ENCODE peak calls at places on chromosomes 4 and X, in four cellular contexts. Q is upper lobe of left lung, N is tibial nerve, Y is stomach. S is an unnamed sample. For H3K36me3, the result is how much of the 10 kb centered on the place peaks cover.

GRCh38 chrX:154431321-154431720 is 2.8 kb downstream of the ATP6AP1 start:
- DNase-seq in Q (no peak), N (no peak), Y (no peak), S (no peak)

GRCh38 chr4:125043453-125043852 is 271.3 kb upstream of the FAT4 start:
- DNase-seq in Q (no peak), N (no peak), Y (no peak), S (no peak)

GRCh38 chr4:86130160-86130933 is 229.5 kb downstream of the MAPK10 start:
- DNase-seq in Q (no peak), N (no peak), Y (no peak), S (no peak)

GRCh38 chr4:123444298-123444731 is 47.7 kb downstream of the SPRY1 start:
- DNase-seq in Q (no peak), N (no peak), Y (no peak), S (peak)

GRCh38 chr4:144402999-144403398 is 243.0 kb upstream of the HHIP start:
- DNase-seq in Q (no peak), N (no peak), Y (no peak), S (no peak)

GRCh38 chr4:173270312-173271027 is 63.7 kb downstream of the HMGB2 start:
- DNase-seq in Q (no peak), N (no peak), Y (no peak), S (no peak)

GRCh38 chr4:136634121-136634520 is 898.2 kb downstream of the PCDH18 start:
- DNase-seq in Q (no peak), N (no peak), Y (no peak), S (no peak)

GRCh38 chr4:123672987-123673386 is 276.4 kb downstream of the SPRY1 start:
- DNase-seq in Q (no peak), N (no peak), Y (no peak), S (no peak)

GRCh38 chrX:153645921-153646481 is 1.0 kb upstream of the DUSP9 start:
- DNase-seq in Q (no peak), N (no peak), Y (no peak), S (no peak)

GRCh38 chrX:8033175-8033574 is 106.0 kb upstream of the PNPLA4 start:
- DNase-seq in Q (no peak), N (no peak), Y (no peak), S (no peak)

GRCh38 chrX:125205084-125205917 is 114.4 kb upstream of the TEX13C start:
- DNase-seq in Q (peak), N (peak), Y (peak), S (no peak)

GRCh38 chrX:17564689-17565409 is 172.4 kb upstream of the SCML1 start:
- DNase-seq in Q (no peak), N (no peak), Y (no peak), S (no peak)

GRCh38 chr4:186144180-186144579 is 39.7 kb downstream of the FAM149A start:
- DNase-seq in Q (no peak), N (no peak), Y (no peak), S (peak)

GRCh38 chrX:148422531-148422930 is 77.9 kb upstream of the AFF2 start:
- DNase-seq in Q (no peak), N (no peak), Y (no peak), S (no peak)

GRCh38 chrX:64230123-64230970 is at the start of gene ASB12:
- DNase-seq in Q (peak), N (no peak), Y (no peak), S (no peak)

GRCh38 chr4:182231080-182231479 is 12.1 kb upstream of the TENM3 start:
- DNase-seq in Q (no peak), N (no peak), Y (no peak), S (no peak)

GRCh38 chr4:95124906-95125504 is 367.2 kb downstream of the BMPR1B start:
- DNase-seq in Q (no peak), N (no peak), Y (no peak), S (peak)

GRCh38 chrX:87582453-87582852 is 64.9 kb downstream of the KLHL4 start:
- DNase-seq in Q (no peak), N (no peak), Y (no peak), S (no peak)

GRCh38 chrX:24231169-24231568 is 81.6 kb downstream of the ZFX start:
- DNase-seq in Q (no peak), N (no peak), Y (no peak), S (peak)

GRCh38 chr4:2742823-2743517 is 13.2 kb downstream of the TNIP2 start:
- DNase-seq in Q (peak), N (no peak), Y (no peak), S (no peak)
- H3K27ac ChIP-seq in Q (no peak), N (no peak), Y (no peak), S (no peak)

GRCh38 chr4:168318266-168318895 is at the start of gene DDX60:
- DNase-seq in Q (peak), N (peak), Y (peak), S (peak)
- TF ChIP-seq EP300 in Q (no peak), N (peak), Y (no peak), S (no peak)

DNA sequence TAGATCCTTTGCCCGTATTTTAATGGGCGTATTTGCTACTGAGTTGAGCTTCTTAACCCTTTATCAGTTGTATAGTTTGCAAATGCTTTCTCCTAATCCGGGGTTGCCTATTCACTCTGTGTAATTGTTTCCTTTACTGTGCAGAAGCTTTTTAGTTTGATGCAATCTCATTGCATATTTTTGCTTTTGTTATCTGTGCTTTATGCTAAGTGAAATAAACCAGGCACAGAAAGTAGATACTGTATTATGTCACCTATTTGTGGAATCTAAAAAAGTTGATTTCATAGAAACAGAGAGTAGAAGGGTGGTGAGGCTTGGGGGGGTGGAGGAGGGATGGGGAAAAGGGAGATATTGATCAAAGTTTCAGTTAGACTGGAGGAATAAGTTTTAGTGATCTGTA is 17.7 kb downstream of the OGT start:
- DNase-seq in Q (no peak), N (no peak), Y (no peak), S (no peak)
- H3K36me3 ChIP-seq in Q (under half), N (under half), Y (under half), S (under half)

DNA sequence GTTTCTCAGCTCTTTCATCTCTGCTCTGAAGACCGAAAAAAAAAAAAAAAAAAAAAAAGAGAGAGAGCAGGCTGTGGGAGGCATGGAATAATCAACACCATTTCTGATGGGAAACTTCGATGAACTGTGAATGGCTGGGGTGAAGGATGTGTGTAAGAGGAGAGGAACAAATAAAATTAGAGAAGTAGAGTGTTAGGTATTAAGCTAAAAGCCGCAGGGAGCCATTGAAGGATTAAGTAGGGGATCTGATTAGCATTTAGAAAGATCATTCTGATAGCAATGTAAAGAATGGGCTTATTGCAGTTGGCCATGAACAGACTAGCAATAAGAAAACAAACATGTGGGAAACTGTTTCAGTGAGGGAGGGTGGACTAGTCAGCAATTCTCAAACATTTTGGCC is 33.6 kb upstream of the JADE1 start:
- DNase-seq in Q (no peak), N (no peak), Y (no peak), S (no peak)
- H3K27ac ChIP-seq in Q (no peak), N (no peak), Y (no peak), S (no peak)

GRCh38 chr4:112152496-112152895 is 7.2 kb downstream of the FAM241A start:
- DNase-seq in Q (no peak), N (no peak), Y (no peak), S (no peak)

GRCh38 chr4:112156112-112156511 is 10.9 kb downstream of the FAM241A start:
- DNase-seq in Q (no peak), N (no peak), Y (no peak), S (no peak)

GRCh38 chr4:112156546-112156945 is 11.3 kb downstream of the FAM241A start:
- DNase-seq in Q (no peak), N (no peak), Y (no peak), S (no peak)

GRCh38 chr4:112150920-112151319 is 5.7 kb downstream of the FAM241A start:
- DNase-seq in Q (no peak), N (no peak), Y (no peak), S (no peak)

GRCh38 chr4:112153222-112153791 is 8.1 kb downstream of the FAM241A start:
- DNase-seq in Q (no peak), N (no peak), Y (no peak), S (no peak)
- TF ChIP-seq EP300 in Q (no peak), N (no peak), Y (no peak), S (no peak)

DNA sequence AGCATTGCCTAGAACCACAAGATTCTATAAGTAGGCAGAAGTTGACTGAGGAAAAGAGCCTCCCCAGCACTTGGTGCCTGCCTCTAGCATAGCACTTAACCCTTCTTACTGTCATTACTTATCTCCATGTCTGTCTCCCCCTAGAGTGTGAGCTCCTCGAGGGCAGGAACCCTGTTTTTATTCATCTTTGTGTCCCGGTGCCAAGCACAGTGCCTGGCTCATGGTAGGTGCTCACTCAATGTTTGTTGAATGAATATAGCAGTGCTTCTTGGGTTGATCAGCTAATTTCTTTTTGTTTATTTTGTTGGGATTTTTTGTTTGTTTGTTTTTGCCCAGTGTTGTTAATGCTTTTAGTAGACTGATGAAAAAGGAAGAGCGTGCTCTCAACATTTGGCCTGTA is 30.3 kb downstream of the KLF3 start:
- DNase-seq in Q (no peak), N (no peak), Y (no peak), S (no peak)
- H3K36me3 ChIP-seq in Q (under half), N (under half), Y (under half), S (under half)

GRCh38 chr4:17778431-17778830 is 3.0 kb downstream of the FAM184B start:
- DNase-seq in Q (no peak), N (no peak), Y (no peak), S (no peak)
- H3K27ac ChIP-seq in Q (no peak), N (no peak), Y (no peak), S (no peak)

GRCh38 chrX:97328853-97329252 is 445.1 kb downstream of the RPA4 start:
- DNase-seq in Q (no peak), N (no peak), Y (no peak), S (no peak)

GRCh38 chrX:97332963-97333362 is 449.3 kb downstream of the RPA4 start:
- DNase-seq in Q (no peak), N (no peak), Y (no peak), S (no peak)

GRCh38 chrX:97330150-97330549 is 446.4 kb downstream of the RPA4 start:
- DNase-seq in Q (no peak), N (no peak), Y (no peak), S (no peak)

DNA sequence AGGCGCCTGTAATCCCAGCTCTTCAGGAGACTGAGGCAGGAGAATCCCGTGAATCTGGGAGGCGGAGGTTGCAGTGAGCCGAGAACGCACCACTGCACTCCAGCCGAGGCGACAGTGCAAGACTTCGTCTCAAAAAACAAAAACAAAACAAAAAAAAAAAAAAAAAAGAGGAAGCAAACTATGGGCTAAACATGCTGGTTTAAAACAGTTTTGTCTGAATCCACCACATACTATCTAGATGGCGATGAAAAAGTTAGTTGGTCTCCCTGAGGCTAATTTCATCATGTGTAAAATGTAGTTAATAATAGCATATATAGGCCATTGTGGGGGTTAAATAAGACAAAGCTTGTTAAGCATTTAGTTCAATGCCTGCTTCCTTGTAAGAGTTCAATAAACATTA is 451.1 kb downstream of the RPA4 start:
- DNase-seq in Q (no peak), N (no peak), Y (no peak), S (no peak)
- TF ChIP-seq EP300 in Q (no peak), N (no peak), Y (no peak), S (no peak)

DNA sequence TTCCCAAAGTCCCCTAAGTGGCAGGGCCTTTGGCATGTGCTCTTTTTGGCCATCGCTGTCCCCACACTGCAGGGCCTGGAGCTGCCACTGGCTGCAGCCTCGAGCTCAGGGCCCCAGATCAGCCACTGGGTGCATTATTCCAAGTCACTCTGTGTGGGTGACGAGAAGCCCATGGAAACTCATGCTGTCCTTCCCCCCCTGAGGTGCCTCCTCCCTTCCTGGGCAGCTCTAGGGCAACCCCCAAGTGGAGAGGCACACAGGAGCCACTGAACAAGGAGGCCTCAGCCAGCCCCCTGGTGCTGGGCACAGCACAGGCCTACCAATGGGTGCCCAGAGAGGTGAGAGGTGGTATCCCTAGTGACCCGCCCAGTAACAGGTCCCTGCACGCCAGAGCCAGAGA is 84.5 kb downstream of the PPP2R2C start:
- DNase-seq in Q (no peak), N (no peak), Y (no peak), S (no peak)
- H3K36me3 ChIP-seq in Q (under half), N (under half), Y (under half), S (under half)

GRCh38 chrX:39065051-39065871 is 264.0 kb downstream of the MID1IP1 start:
- DNase-seq in Q (peak), N (no peak), Y (no peak), S (peak)
- H3K27ac ChIP-seq in Q (no peak), N (no peak), Y (no peak), S (no peak)